ENCODE peak calls at places on chromosomes 12 and 14, in nine cellular contexts. G, B, I, H, K, S, Y, P and X are unnamed samples.
A peak's percentile ranks its signal among the peaks of the same experiment; 100 is the strongest.

GRCh38 chr12:26939192-26939832 is 1.0 kb downstream of the FGFR1OP2 start:
- DNase-seq in P (no peak), B (no peak), G (no peak), K (no peak), Y (no peak), I (no peak), H (no peak), S (no peak), X (no peak)

GRCh38 chr12:109998241-109998903 is 858 bp upstream of the ANKRD13A start:
- DNase-seq in S (no peak), P (no peak), H (no peak), B (no peak), I (no peak), K (no peak), Y (no peak), G (no peak), X (no peak)

GRCh38 chr12:19710811-19711793 is 271.8 kb downstream of the AEBP2 start:
- DNase-seq in Y (no peak), G (no peak), B (peak; percentile 64), P (no peak), K (no peak), I (no peak), H (no peak), S (no peak), X (no peak)

GRCh38 chr12:90905691-90906370 is 49.1 kb downstream of the CCER1 start:
- DNase-seq in I (no peak), G (no peak), P (no peak), K (no peak), H (no peak), S (no peak), Y (no peak), B (no peak), X (no peak)

GRCh38 chr12:119068129-119068856 is 87.0 kb downstream of the SRRM4 start:
- DNase-seq in G (no peak), Y (no peak), P (no peak), I (no peak), K (no peak), B (no peak), S (no peak), H (no peak), X (no peak)

GRCh38 chr14:50964683-50965390 is 20.6 kb upstream of the PYGL start:
- DNase-seq in S (no peak), I (no peak), H (no peak), B (no peak), Y (no peak), K (no peak), P (peak; percentile 95), G (no peak), X (no peak)

GRCh38 chr12:31034372-31034771 is 39.3 kb upstream of the DDX11 start:
- DNase-seq in B (no peak), K (no peak), P (no peak), Y (no peak), H (no peak), S (no peak), I (no peak), G (no peak), X (no peak)

GRCh38 chr14:36659822-36660735 is 1.6 kb upstream of the PAX9 start:
- DNase-seq in S (no peak), B (no peak), I (no peak), K (no peak), P (no peak), Y (no peak), H (no peak), G (no peak), X (no peak)

GRCh38 chr12:99810718-99811593 is 163.4 kb downstream of the GARIN6 start:
- DNase-seq in Y (no peak), I (peak; percentile 69), G (no peak), P (no peak), S (no peak), B (no peak), K (peak; percentile 11), H (no peak), X (no peak)

GRCh38 chr12:32444895-32445294 is 45.5 kb downstream of the FGD4 start:
- DNase-seq in H (no peak), S (no peak), G (no peak), I (no peak), B (no peak), Y (no peak), K (peak; percentile 53), P (peak; percentile 90), X (no peak)

GRCh38 chr14:74478996-74479635 is 14.0 kb downstream of the NPC2 start:
- DNase-seq in Y (no peak), P (no peak), K (peak; percentile 45), I (no peak), G (no peak), H (no peak), B (no peak), S (no peak), X (no peak)

GRCh38 chr14:59727073-59727661 is 143.4 kb downstream of the RTN1 start:
- DNase-seq in P (no peak), G (no peak), K (no peak), Y (peak; percentile 11), I (no peak), S (no peak), H (no peak), B (no peak), X (peak; percentile 18)

GRCh38 chr12:58416211-58416610 is 474.8 kb downstream of the ATP23 start:
- DNase-seq in S (no peak), H (no peak), K (peak; percentile 14), B (no peak), G (no peak), I (no peak), P (peak; percentile 70), Y (no peak), X (no peak)

GRCh38 chr12:127779301-127780045 is 487.5 kb upstream of the TMEM132C start:
- DNase-seq in Y (no peak), K (no peak), B (no peak), S (no peak), G (no peak), H (no peak), P (no peak), I (no peak), X (no peak)

GRCh38 chr12:12562016-12562483 is 613 bp downstream of the DUSP16 start:
- DNase-seq in B (no peak), S (peak; percentile 72), I (no peak), P (no peak), H (no peak), G (no peak), Y (peak; percentile 64), K (no peak), X (no peak)

GRCh38 chr12:32036477-32037263 is 70.0 kb upstream of the BICD1 start:
- DNase-seq in P (no peak), K (no peak), G (no peak), S (no peak), B (no peak), I (no peak), H (no peak), Y (no peak), X (no peak)